ENCODE peak calls at places on chromosomes 3 and 15, in four cellular contexts. One of them, this sample, is unnamed.

GRCh38 chr15:82649226-82649999 is 2.2 kb upstream of the CPEB1 start:
- DNase-seq in H9: no peak
- DNase-seq in OCI-LY7: no peak
- DNase-seq in fibroblast of lung: no peak
- DNase-seq in this sample: no peak

GRCh38 chr15:49235446-49236207 is 65.6 kb downstream of the GALK2 start:
- DNase-seq in H9: peak
- DNase-seq in OCI-LY7: peak
- DNase-seq in fibroblast of lung: peak
- DNase-seq in this sample: peak

GRCh38 chr3:45110185-45110833 is 35.9 kb downstream of the CDCP1 start:
- DNase-seq in fibroblast of lung: no peak
- DNase-seq in OCI-LY7: no peak
- DNase-seq in H9: no peak
- DNase-seq in this sample: no peak

GRCh38 chr3:127735767-127736693 is 63.3 kb downstream of the ABTB1 start:
- DNase-seq in fibroblast of lung: peak
- DNase-seq in H9: no peak
- DNase-seq in OCI-LY7: peak
- DNase-seq in this sample: peak

GRCh38 chr3:57709559-57709958 is 16.7 kb upstream of the DENND6A start:
- DNase-seq in OCI-LY7: no peak
- DNase-seq in fibroblast of lung: no peak
- DNase-seq in H9: no peak
- DNase-seq in this sample: peak

GRCh38 chr15:73994912-73995622 is 551 bp downstream of the PML start:
- DNase-seq in OCI-LY7: peak
- DNase-seq in fibroblast of lung: peak
- DNase-seq in H9: no peak
- DNase-seq in this sample: no peak

GRCh38 chr15:99909914-99910313 is 176.7 kb upstream of the LYSMD4 start:
- DNase-seq in OCI-LY7: no peak
- DNase-seq in H9: peak
- DNase-seq in fibroblast of lung: no peak
- DNase-seq in this sample: peak

GRCh38 chr3:13043656-13044055 is 29.6 kb downstream of the IQSEC1 start:
- DNase-seq in fibroblast of lung: no peak
- DNase-seq in H9: no peak
- DNase-seq in OCI-LY7: no peak
- DNase-seq in this sample: no peak

GRCh38 chr15:45136378-45136764 is 6.6 kb downstream of the DUOX1 start:
- DNase-seq in H9: peak
- DNase-seq in OCI-LY7: peak
- DNase-seq in fibroblast of lung: no peak
- DNase-seq in this sample: no peak

GRCh38 chr3:195549931-195550519 is 6.9 kb upstream of the PPP1R2 start:
- DNase-seq in fibroblast of lung: no peak
- DNase-seq in H9: no peak
- DNase-seq in OCI-LY7: peak
- DNase-seq in this sample: no peak

GRCh38 chr3:146115619-146116018 is 45.4 kb downstream of the PLOD2 start:
- DNase-seq in OCI-LY7: no peak
- DNase-seq in H9: no peak
- DNase-seq in fibroblast of lung: no peak
- DNase-seq in this sample: peak

GRCh38 chr3:119619094-119619493 is 21.4 kb downstream of the PLA1A start:
- DNase-seq in H9: no peak
- DNase-seq in fibroblast of lung: no peak
- DNase-seq in OCI-LY7: no peak
- DNase-seq in this sample: peak

GRCh38 chr3:119347036-119347435 is 52.9 kb downstream of the ARHGAP31 start:
- DNase-seq in OCI-LY7: no peak
- DNase-seq in fibroblast of lung: no peak
- DNase-seq in H9: no peak
- DNase-seq in this sample: no peak

GRCh38 chr3:127256138-127256537 is 31.7 kb downstream of the PRR20G start:
- DNase-seq in H9: no peak
- DNase-seq in fibroblast of lung: no peak
- DNase-seq in OCI-LY7: no peak
- DNase-seq in this sample: no peak

GRCh38 chr3:40047406-40047805 is 238.0 kb downstream of the MYRIP start:
- DNase-seq in OCI-LY7: no peak
- DNase-seq in fibroblast of lung: no peak
- DNase-seq in H9: no peak
- DNase-seq in this sample: no peak

GRCh38 chr15:78133801-78134200 is 2.6 kb upstream of the CIB2 start:
- DNase-seq in OCI-LY7: no peak
- DNase-seq in fibroblast of lung: no peak
- DNase-seq in H9: no peak
- DNase-seq in this sample: peak

GRCh38 chr15:38130739-38131498 is 121.7 kb upstream of the SPRED1 start:
- DNase-seq in H9: no peak
- DNase-seq in fibroblast of lung: peak
- DNase-seq in OCI-LY7: peak
- DNase-seq in this sample: peak

GRCh38 chr3:181554233-181554765 is 157.4 kb upstream of the SOX2 start:
- DNase-seq in OCI-LY7: no peak
- DNase-seq in fibroblast of lung: no peak
- DNase-seq in H9: no peak
- DNase-seq in this sample: no peak

DNA sequence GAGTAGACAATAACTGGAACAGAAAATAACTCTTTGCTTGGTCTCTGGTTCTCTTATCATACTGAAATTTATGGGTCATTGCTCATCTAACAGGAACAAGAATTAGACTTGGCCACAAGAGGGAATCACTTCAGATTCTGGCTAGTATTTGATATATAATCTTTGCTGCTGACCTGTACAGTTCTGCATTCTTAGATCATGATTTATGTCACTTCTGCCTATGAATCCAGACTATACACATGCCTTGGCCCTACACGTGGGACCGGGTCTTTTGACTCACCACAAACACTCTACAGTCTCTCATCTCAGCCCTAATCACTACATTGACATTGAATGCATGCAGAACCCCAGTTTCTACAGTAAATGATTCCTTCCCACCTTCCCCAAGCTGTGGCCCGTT is 162.5 kb upstream of the SOX2 start:
- DNase-seq in fibroblast of lung: peak
- DNase-seq in OCI-LY7: no peak
- DNase-seq in H9: no peak
- DNase-seq in this sample: no peak
- H2AFZ ChIP-seq in fibroblast of lung: no peak
- H2AFZ ChIP-seq in OCI-LY7: no peak
- H2AFZ ChIP-seq in H9: no peak
- H2AFZ ChIP-seq in this sample: no peak

DNA sequence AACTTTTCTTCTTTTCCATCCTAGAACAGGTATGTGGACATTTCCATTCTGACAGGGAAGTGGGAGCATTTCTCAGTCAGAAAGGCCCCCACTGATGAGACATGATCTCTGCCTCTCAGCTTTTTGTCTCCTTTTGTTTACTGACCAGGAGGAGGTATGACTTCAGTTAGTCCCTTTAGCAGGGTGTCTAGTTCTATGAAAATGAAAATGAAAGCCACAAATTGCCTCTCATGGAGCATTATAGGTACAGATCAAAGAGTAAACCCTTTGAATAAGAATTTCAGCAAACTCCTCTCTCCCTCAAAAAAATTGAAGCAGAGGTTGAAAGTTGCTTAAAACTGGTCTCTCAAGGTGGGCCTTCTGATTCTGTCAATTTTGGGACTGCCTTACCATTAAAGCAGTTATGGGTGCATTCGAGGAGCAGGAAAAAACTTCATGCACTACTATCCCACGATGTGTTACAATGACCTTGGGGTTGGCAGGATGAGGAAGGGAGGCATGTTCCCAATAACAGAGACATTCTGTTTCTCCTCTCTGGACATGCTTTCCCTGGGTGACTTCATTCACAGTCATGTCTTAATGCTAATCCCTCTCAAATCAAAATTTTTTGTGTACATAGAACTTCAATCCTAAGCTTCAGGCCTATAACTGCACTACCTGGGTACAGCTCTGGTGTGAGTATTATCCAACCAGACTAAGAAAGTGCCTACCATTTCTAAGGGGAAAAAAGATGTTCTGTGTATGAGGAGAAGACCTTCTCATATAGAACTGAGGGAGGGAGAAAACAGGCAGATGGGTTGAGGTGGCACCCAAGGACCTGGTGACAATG is 50.6 kb upstream of the TBC1D23 start:
- DNase-seq in H9: no peak
- DNase-seq in OCI-LY7: no peak
- DNase-seq in fibroblast of lung: no peak
- DNase-seq in this sample: no peak
- H2AFZ ChIP-seq in H9: no peak
- H2AFZ ChIP-seq in OCI-LY7: no peak
- H2AFZ ChIP-seq in fibroblast of lung: peak
- H2AFZ ChIP-seq in this sample: no peak

GRCh38 chr3:151305081-151305777 is 11.4 kb downstream of the GPR87 start:
- DNase-seq in H9: peak
- DNase-seq in fibroblast of lung: peak
- DNase-seq in OCI-LY7: no peak
- DNase-seq in this sample: peak

GRCh38 chr3:151307583-151307982 is 9.0 kb downstream of the GPR87 start:
- DNase-seq in fibroblast of lung: no peak
- DNase-seq in OCI-LY7: no peak
- DNase-seq in H9: no peak
- DNase-seq in this sample: no peak

GRCh38 chr3:151306168-151306810 is 10.3 kb downstream of the GPR87 start:
- DNase-seq in OCI-LY7: no peak
- DNase-seq in H9: no peak
- DNase-seq in fibroblast of lung: no peak
- DNase-seq in this sample: no peak

GRCh38 chr3:151307131-151307530 is 9.5 kb downstream of the GPR87 start:
- DNase-seq in fibroblast of lung: peak
- DNase-seq in H9: no peak
- DNase-seq in OCI-LY7: no peak
- DNase-seq in this sample: peak

GRCh38 chr3:151305778-151306157 is 10.9 kb downstream of the GPR87 start:
- DNase-seq in H9: no peak
- DNase-seq in fibroblast of lung: no peak
- DNase-seq in OCI-LY7: no peak
- DNase-seq in this sample: no peak
- H2AFZ ChIP-seq in H9: no peak
- H2AFZ ChIP-seq in fibroblast of lung: no peak
- H2AFZ ChIP-seq in OCI-LY7: no peak
- H2AFZ ChIP-seq in this sample: no peak

GRCh38 chr3:98901465-98902174 is at the start of gene DCBLD2:
- DNase-seq in H9: peak
- DNase-seq in fibroblast of lung: peak
- DNase-seq in OCI-LY7: peak
- DNase-seq in this sample: peak
- H2AFZ ChIP-seq in H9: no peak
- H2AFZ ChIP-seq in fibroblast of lung: peak
- H2AFZ ChIP-seq in OCI-LY7: peak
- H2AFZ ChIP-seq in this sample: peak

DNA sequence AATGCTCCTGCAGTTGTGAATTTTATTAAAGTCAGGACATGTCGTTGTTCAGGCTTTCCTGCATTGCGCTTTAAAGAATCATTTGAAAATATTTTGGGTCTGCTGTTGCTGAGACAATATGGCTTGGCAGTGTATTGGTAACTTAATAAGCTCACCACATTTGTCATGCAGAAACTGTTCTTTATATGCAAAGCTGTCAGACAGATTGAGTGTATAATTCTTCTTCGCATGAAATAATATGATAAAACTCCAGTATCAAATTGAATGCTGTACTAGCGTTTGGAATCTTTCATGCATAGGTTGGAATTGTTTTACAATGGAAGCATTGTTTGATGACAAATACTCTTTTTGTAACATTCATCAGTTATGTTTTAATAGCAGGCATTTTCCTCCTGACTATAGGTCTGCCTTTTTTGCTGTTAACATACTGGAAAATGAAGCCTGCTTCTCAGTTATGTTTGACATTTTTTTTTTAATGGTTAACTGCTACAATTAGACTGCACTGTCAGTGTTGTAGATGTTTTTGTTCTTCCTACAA is 53.9 kb downstream of the RBMS3 start:
- DNase-seq in fibroblast of lung: peak
- DNase-seq in H9: no peak
- DNase-seq in OCI-LY7: no peak
- DNase-seq in this sample: peak
- H2AFZ ChIP-seq in fibroblast of lung: no peak
- H2AFZ ChIP-seq in H9: no peak
- H2AFZ ChIP-seq in OCI-LY7: no peak
- H2AFZ ChIP-seq in this sample: peak

This sample was measured in PC-3.